ENCODE peak calls at places on chromosomes 4 and X, in ten cellular contexts. One of them, this sample, is unnamed.
A peak's percentile ranks its signal among the peaks of the same experiment; 100 is the strongest.

GRCh38 chrX:119238557-119238956 is 2.5 kb downstream of the PGRMC1 start:
- DNase-seq in CD4-positive, alpha-beta T cell: no peak
- DNase-seq in cardiac muscle cell: no peak
- DNase-seq in heart right ventricle: no peak
- DNase-seq in hepatocyte: no peak
- DNase-seq in OCI-LY7: no peak
- DNase-seq in stomach: no peak
- DNase-seq in left ventricle myocardium inferior: no peak
- DNase-seq in PC-3: peak; percentile 26
- DNase-seq in dorsolateral prefrontal cortex: no peak
- DNase-seq in this sample: no peak

GRCh38 chrX:51456814-51457213 is 39.6 kb downstream of the NUDT11 start:
- DNase-seq in OCI-LY7: peak; percentile 43
- DNase-seq in heart right ventricle: no peak
- DNase-seq in CD4-positive, alpha-beta T cell: no peak
- DNase-seq in cardiac muscle cell: peak; percentile 36
- DNase-seq in stomach: no peak
- DNase-seq in dorsolateral prefrontal cortex: no peak
- DNase-seq in hepatocyte: peak; percentile 28
- DNase-seq in PC-3: peak; percentile 40
- DNase-seq in left ventricle myocardium inferior: no peak
- DNase-seq in this sample: no peak

GRCh38 chr4:7432531-7433375 is 2.0 kb downstream of the PSAPL1 start:
- DNase-seq in left ventricle myocardium inferior: no peak
- DNase-seq in hepatocyte: no peak
- DNase-seq in cardiac muscle cell: no peak
- DNase-seq in stomach: no peak
- DNase-seq in dorsolateral prefrontal cortex: no peak
- DNase-seq in PC-3: no peak
- DNase-seq in CD4-positive, alpha-beta T cell: no peak
- DNase-seq in heart right ventricle: no peak
- DNase-seq in OCI-LY7: no peak
- DNase-seq in this sample: no peak

GRCh38 chr4:8044244-8044643 is 104.6 kb upstream of the AFAP1 start:
- DNase-seq in heart right ventricle: no peak
- DNase-seq in hepatocyte: no peak
- DNase-seq in cardiac muscle cell: no peak
- DNase-seq in stomach: no peak
- DNase-seq in left ventricle myocardium inferior: no peak
- DNase-seq in PC-3: no peak
- DNase-seq in CD4-positive, alpha-beta T cell: no peak
- DNase-seq in dorsolateral prefrontal cortex: no peak
- DNase-seq in OCI-LY7: no peak
- DNase-seq in this sample: no peak

GRCh38 chrX:87702795-87703194 is 185.2 kb downstream of the KLHL4 start:
- DNase-seq in heart right ventricle: no peak
- DNase-seq in CD4-positive, alpha-beta T cell: no peak
- DNase-seq in PC-3: peak; percentile 68
- DNase-seq in OCI-LY7: no peak
- DNase-seq in hepatocyte: no peak
- DNase-seq in dorsolateral prefrontal cortex: no peak
- DNase-seq in stomach: no peak
- DNase-seq in cardiac muscle cell: no peak
- DNase-seq in left ventricle myocardium inferior: no peak
- DNase-seq in this sample: no peak

GRCh38 chr4:137543650-137544049 is 11.4 kb upstream of the PCDH18 start:
- DNase-seq in stomach: no peak
- DNase-seq in hepatocyte: no peak
- DNase-seq in dorsolateral prefrontal cortex: no peak
- DNase-seq in CD4-positive, alpha-beta T cell: no peak
- DNase-seq in left ventricle myocardium inferior: no peak
- DNase-seq in OCI-LY7: no peak
- DNase-seq in cardiac muscle cell: no peak
- DNase-seq in PC-3: no peak
- DNase-seq in heart right ventricle: no peak
- DNase-seq in this sample: no peak

GRCh38 chr4:41573458-41574129 is 35.6 kb downstream of the LIMCH1 start:
- DNase-seq in OCI-LY7: no peak
- DNase-seq in stomach: no peak
- DNase-seq in CD4-positive, alpha-beta T cell: no peak
- DNase-seq in heart right ventricle: no peak
- DNase-seq in PC-3: peak; percentile 57
- DNase-seq in dorsolateral prefrontal cortex: no peak
- DNase-seq in cardiac muscle cell: no peak
- DNase-seq in left ventricle myocardium inferior: no peak
- DNase-seq in hepatocyte: no peak
- DNase-seq in this sample: no peak

GRCh38 chr4:122503214-122503613 is 46.7 kb upstream of the IL2 start:
- DNase-seq in PC-3: no peak
- DNase-seq in dorsolateral prefrontal cortex: no peak
- DNase-seq in stomach: no peak
- DNase-seq in OCI-LY7: no peak
- DNase-seq in hepatocyte: no peak
- DNase-seq in CD4-positive, alpha-beta T cell: no peak
- DNase-seq in cardiac muscle cell: no peak
- DNase-seq in heart right ventricle: no peak
- DNase-seq in left ventricle myocardium inferior: no peak
- DNase-seq in this sample: no peak

GRCh38 chr4:109548655-109549054 is 11.4 kb upstream of the MCUB start:
- DNase-seq in hepatocyte: peak; percentile 35
- DNase-seq in cardiac muscle cell: no peak
- DNase-seq in left ventricle myocardium inferior: no peak
- DNase-seq in OCI-LY7: no peak
- DNase-seq in PC-3: peak; percentile 76
- DNase-seq in heart right ventricle: peak; percentile 22
- DNase-seq in stomach: no peak
- DNase-seq in dorsolateral prefrontal cortex: no peak
- DNase-seq in CD4-positive, alpha-beta T cell: no peak
- DNase-seq in this sample: peak; percentile 70

GRCh38 chrX:18906286-18906685 is 77.6 kb downstream of the PHKA2 start:
- DNase-seq in hepatocyte: no peak
- DNase-seq in dorsolateral prefrontal cortex: no peak
- DNase-seq in cardiac muscle cell: no peak
- DNase-seq in stomach: no peak
- DNase-seq in left ventricle myocardium inferior: no peak
- DNase-seq in heart right ventricle: no peak
- DNase-seq in CD4-positive, alpha-beta T cell: no peak
- DNase-seq in PC-3: no peak
- DNase-seq in OCI-LY7: no peak
- DNase-seq in this sample: no peak

GRCh38 chrX:38183577-38183976 is 37.1 kb downstream of the SRPX start:
- DNase-seq in hepatocyte: no peak
- DNase-seq in PC-3: no peak
- DNase-seq in OCI-LY7: no peak
- DNase-seq in stomach: no peak
- DNase-seq in dorsolateral prefrontal cortex: no peak
- DNase-seq in cardiac muscle cell: no peak
- DNase-seq in CD4-positive, alpha-beta T cell: no peak
- DNase-seq in heart right ventricle: no peak
- DNase-seq in left ventricle myocardium inferior: no peak
- DNase-seq in this sample: no peak

GRCh38 chrX:1484638-1485019 is 31.9 kb upstream of the ASMTL start:
- DNase-seq in heart right ventricle: no peak
- DNase-seq in OCI-LY7: peak; percentile 87
- DNase-seq in left ventricle myocardium inferior: no peak
- DNase-seq in dorsolateral prefrontal cortex: no peak
- DNase-seq in hepatocyte: no peak
- DNase-seq in stomach: no peak
- DNase-seq in PC-3: no peak
- DNase-seq in CD4-positive, alpha-beta T cell: no peak
- DNase-seq in cardiac muscle cell: no peak
- DNase-seq in this sample: no peak

GRCh38 chr4:84499065-84499982 is at the start of gene NKX6-1:
- DNase-seq in stomach: peak; percentile 38
- DNase-seq in cardiac muscle cell: peak; percentile 92
- DNase-seq in dorsolateral prefrontal cortex: peak; percentile 16
- DNase-seq in PC-3: peak; percentile 91
- DNase-seq in CD4-positive, alpha-beta T cell: no peak
- DNase-seq in hepatocyte: peak; percentile 83
- DNase-seq in heart right ventricle: peak; percentile 20
- DNase-seq in left ventricle myocardium inferior: peak; percentile 44
- DNase-seq in OCI-LY7: no peak
- DNase-seq in this sample: no peak

DNA sequence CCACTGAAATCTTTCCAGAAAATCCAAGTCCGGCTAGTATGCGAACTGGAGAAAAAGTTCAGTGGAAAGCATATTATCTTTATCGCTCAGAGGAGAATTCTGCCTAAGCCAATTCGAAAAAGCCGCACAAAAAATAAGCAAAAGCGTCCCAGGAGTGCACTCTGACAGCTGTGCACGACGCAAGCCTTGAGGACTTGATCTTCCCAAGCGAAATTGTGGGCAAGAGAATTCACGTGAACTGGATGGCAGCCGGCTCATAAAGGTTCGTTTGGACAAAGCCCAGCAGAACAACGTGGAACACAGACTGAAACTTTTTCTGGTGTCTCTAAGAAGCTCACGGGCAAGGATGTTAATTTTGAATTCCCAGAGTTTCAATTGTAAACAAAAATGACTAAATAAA is 34.4 kb downstream of the STX18 start:
- DNase-seq in dorsolateral prefrontal cortex: no peak
- DNase-seq in heart right ventricle: no peak
- DNase-seq in OCI-LY7: no peak
- DNase-seq in left ventricle myocardium inferior: no peak
- DNase-seq in PC-3: no peak
- DNase-seq in CD4-positive, alpha-beta T cell: no peak
- DNase-seq in cardiac muscle cell: no peak
- DNase-seq in stomach: no peak
- DNase-seq in hepatocyte: no peak
- DNase-seq in this sample: no peak
- H3K27ac ChIP-seq in dorsolateral prefrontal cortex: no peak overlapping the region
- H3K27ac ChIP-seq in heart right ventricle: no peak overlapping the region
- H3K27ac ChIP-seq in OCI-LY7: no peak overlapping the region
- H3K27ac ChIP-seq in left ventricle myocardium inferior: no peak overlapping the region
- H3K27ac ChIP-seq in PC-3: no peak overlapping the region
- H3K27ac ChIP-seq in CD4-positive, alpha-beta T cell: no peak overlapping the region
- H3K27ac ChIP-seq in cardiac muscle cell: no peak overlapping the region
- H3K27ac ChIP-seq in stomach: no peak overlapping the region
- H3K27ac ChIP-seq in hepatocyte: peak overlapping the region; percentile 49
- H3K27ac ChIP-seq in this sample: no peak overlapping the region

DNA sequence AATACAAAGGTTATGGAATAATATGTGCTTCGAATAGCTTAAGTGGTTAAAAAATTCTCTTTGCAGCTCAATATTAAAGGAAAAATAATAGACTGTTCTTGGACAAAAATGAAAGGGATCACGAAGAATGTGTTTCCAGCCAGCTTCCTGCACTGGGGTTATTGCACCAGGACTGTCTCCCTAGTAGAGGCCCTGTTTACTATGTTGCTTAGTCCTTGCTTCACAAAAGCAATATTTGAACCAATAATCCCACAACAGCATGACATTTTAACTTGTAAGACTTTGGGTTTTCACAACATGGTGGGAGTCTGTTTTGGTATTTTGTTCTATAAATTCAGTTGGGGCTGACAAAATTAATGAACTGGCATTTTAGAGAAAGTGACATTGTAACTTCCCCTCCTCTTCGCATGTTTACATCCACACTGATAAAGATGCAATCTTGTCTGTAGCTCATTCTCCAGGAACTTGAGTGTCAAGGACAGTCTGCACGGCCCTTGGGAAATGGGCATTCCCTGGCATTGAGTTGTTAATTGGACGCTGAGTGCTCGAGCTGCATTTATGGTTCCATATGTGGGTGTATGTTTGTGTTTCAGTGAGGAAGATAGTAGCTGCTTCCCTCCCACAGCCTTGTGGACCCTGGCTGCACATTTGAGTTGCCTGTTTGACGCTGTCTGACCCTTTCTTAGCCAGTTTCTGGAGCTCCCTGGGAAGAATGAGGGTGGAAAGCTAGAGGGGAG is 39.1 kb downstream of the SHROOM2 start:
- DNase-seq in heart right ventricle: no peak
- DNase-seq in cardiac muscle cell: no peak
- DNase-seq in CD4-positive, alpha-beta T cell: no peak
- DNase-seq in dorsolateral prefrontal cortex: no peak
- DNase-seq in PC-3: no peak
- DNase-seq in stomach: no peak
- DNase-seq in hepatocyte: no peak
- DNase-seq in left ventricle myocardium inferior: no peak
- DNase-seq in OCI-LY7: no peak
- DNase-seq in this sample: no peak
- H3K27ac ChIP-seq in heart right ventricle: no peak overlapping the region
- H3K27ac ChIP-seq in cardiac muscle cell: peak overlapping the region; percentile 68
- H3K27ac ChIP-seq in CD4-positive, alpha-beta T cell: no peak overlapping the region
- H3K27ac ChIP-seq in dorsolateral prefrontal cortex: no peak overlapping the region
- H3K27ac ChIP-seq in PC-3: no peak overlapping the region
- H3K27ac ChIP-seq in stomach: no peak overlapping the region
- H3K27ac ChIP-seq in hepatocyte: peak overlapping the region; percentile 31
- H3K27ac ChIP-seq in left ventricle myocardium inferior: no peak overlapping the region
- H3K27ac ChIP-seq in OCI-LY7: no peak overlapping the region
- H3K27ac ChIP-seq in this sample: no peak overlapping the region

DNA sequence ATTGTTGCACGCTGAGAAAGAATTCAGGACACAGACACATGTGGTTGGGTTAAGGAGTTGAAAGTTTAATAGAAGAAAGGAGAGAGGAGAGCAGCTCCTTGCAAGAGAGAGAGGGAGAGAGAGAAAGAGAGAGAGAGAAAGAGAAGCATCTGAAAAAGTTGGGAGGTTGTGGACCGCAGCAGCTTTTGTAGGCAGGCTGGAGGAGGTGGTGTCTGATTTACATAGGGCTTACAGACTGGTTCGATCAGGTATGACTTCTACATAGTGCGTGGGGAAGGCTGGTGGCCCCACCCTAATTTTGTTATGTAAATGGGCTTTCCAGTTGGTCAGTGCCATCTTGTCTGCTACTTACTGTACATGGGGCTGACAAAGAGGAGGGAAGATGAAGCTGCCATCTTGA is 27.5 kb upstream of the GYG2 start:
- DNase-seq in PC-3: no peak
- DNase-seq in hepatocyte: no peak
- DNase-seq in left ventricle myocardium inferior: no peak
- DNase-seq in OCI-LY7: no peak
- DNase-seq in CD4-positive, alpha-beta T cell: no peak
- DNase-seq in cardiac muscle cell: no peak
- DNase-seq in heart right ventricle: no peak
- DNase-seq in dorsolateral prefrontal cortex: no peak
- DNase-seq in stomach: no peak
- DNase-seq in this sample: no peak
- H3K27ac ChIP-seq in PC-3: no peak overlapping the region
- H3K27ac ChIP-seq in hepatocyte: no peak overlapping the region
- H3K27ac ChIP-seq in left ventricle myocardium inferior: no peak overlapping the region
- H3K27ac ChIP-seq in OCI-LY7: no peak overlapping the region
- H3K27ac ChIP-seq in CD4-positive, alpha-beta T cell: no peak overlapping the region
- H3K27ac ChIP-seq in cardiac muscle cell: no peak overlapping the region
- H3K27ac ChIP-seq in heart right ventricle: no peak overlapping the region
- H3K27ac ChIP-seq in dorsolateral prefrontal cortex: no peak overlapping the region
- H3K27ac ChIP-seq in stomach: no peak overlapping the region
- H3K27ac ChIP-seq in this sample: no peak overlapping the region

GRCh38 chr4:142191901-142192300 is 555.5 kb downstream of the IL15 start:
- DNase-seq in OCI-LY7: no peak
- DNase-seq in PC-3: peak; percentile 6
- DNase-seq in dorsolateral prefrontal cortex: no peak
- DNase-seq in heart right ventricle: no peak
- DNase-seq in hepatocyte: no peak
- DNase-seq in stomach: no peak
- DNase-seq in left ventricle myocardium inferior: no peak
- DNase-seq in CD4-positive, alpha-beta T cell: no peak
- DNase-seq in cardiac muscle cell: no peak
- DNase-seq in this sample: no peak

DNA sequence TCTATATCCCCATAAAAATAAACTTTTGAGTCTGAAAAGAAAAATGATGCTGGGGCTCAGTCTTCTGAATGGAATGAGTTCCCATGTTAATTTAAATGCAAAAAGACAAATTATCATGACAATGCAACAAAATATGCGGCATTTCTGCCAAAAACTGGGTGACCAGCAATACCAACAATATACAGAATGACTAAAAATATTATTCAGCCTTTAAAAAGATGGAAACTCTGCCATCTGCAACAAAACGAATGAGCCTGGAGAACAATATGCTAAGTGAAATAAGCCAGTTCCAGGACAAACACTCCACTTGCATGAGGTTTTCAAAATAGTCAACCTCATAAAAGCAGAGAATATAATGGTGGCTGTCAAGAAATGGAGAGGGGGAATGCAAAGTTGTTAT is 558.5 kb downstream of the IL15 start:
- DNase-seq in dorsolateral prefrontal cortex: no peak
- DNase-seq in left ventricle myocardium inferior: no peak
- DNase-seq in heart right ventricle: no peak
- DNase-seq in cardiac muscle cell: no peak
- DNase-seq in stomach: no peak
- DNase-seq in CD4-positive, alpha-beta T cell: no peak
- DNase-seq in hepatocyte: no peak
- DNase-seq in OCI-LY7: no peak
- DNase-seq in PC-3: no peak
- DNase-seq in this sample: no peak
- H3K27ac ChIP-seq in dorsolateral prefrontal cortex: no peak overlapping the region
- H3K27ac ChIP-seq in left ventricle myocardium inferior: no peak overlapping the region
- H3K27ac ChIP-seq in heart right ventricle: no peak overlapping the region
- H3K27ac ChIP-seq in cardiac muscle cell: no peak overlapping the region
- H3K27ac ChIP-seq in stomach: no peak overlapping the region
- H3K27ac ChIP-seq in CD4-positive, alpha-beta T cell: no peak overlapping the region
- H3K27ac ChIP-seq in hepatocyte: no peak overlapping the region
- H3K27ac ChIP-seq in OCI-LY7: no peak overlapping the region
- H3K27ac ChIP-seq in PC-3: no peak overlapping the region
- H3K27ac ChIP-seq in this sample: no peak overlapping the region

This sample was measured in epithelial cell of prostate.